ENCODE peak calls at places on chromosomes 6 and 20, in six cellular contexts. One of them, this sample, is unnamed.

GRCh38 chr6:165662041-165662491 is 975 bp downstream of the PDE10A start:
- DNase-seq in breast epithelium: no peak
- DNase-seq in cardiac fibroblast: peak
- DNase-seq in tibial artery: no peak
- DNase-seq in AG09309: no peak
- DNase-seq in left lung: peak
- DNase-seq in this sample: no peak

GRCh38 chr6:21228411-21228810 is 365.1 kb upstream of the SOX4 start:
- DNase-seq in cardiac fibroblast: no peak
- DNase-seq in AG09309: no peak
- DNase-seq in left lung: no peak
- DNase-seq in tibial artery: no peak
- DNase-seq in breast epithelium: no peak
- DNase-seq in this sample: no peak

GRCh38 chr6:3356824-3357420 is 98.2 kb downstream of the PSMG4 start:
- DNase-seq in cardiac fibroblast: peak
- DNase-seq in AG09309: no peak
- DNase-seq in tibial artery: no peak
- DNase-seq in breast epithelium: no peak
- DNase-seq in left lung: no peak
- DNase-seq in this sample: no peak

GRCh38 chr20:50360218-50360672 is 149.9 kb upstream of the PTPN1 start:
- DNase-seq in tibial artery: no peak
- DNase-seq in cardiac fibroblast: no peak
- DNase-seq in left lung: no peak
- DNase-seq in AG09309: no peak
- DNase-seq in breast epithelium: no peak
- DNase-seq in this sample: no peak

GRCh38 chr20:46159101-46159897 is 41.2 kb downstream of the CD40 start:
- DNase-seq in cardiac fibroblast: no peak
- DNase-seq in AG09309: no peak
- DNase-seq in breast epithelium: no peak
- DNase-seq in tibial artery: no peak
- DNase-seq in left lung: no peak
- DNase-seq in this sample: no peak

GRCh38 chr20:22630698-22631097 is 46.3 kb upstream of the FOXA2 start:
- DNase-seq in left lung: peak
- DNase-seq in cardiac fibroblast: no peak
- DNase-seq in AG09309: no peak
- DNase-seq in breast epithelium: no peak
- DNase-seq in tibial artery: no peak
- DNase-seq in this sample: no peak

GRCh38 chr6:110518281-110518623 is 41.8 kb upstream of the SLC22A16 start:
- DNase-seq in left lung: no peak
- DNase-seq in breast epithelium: no peak
- DNase-seq in cardiac fibroblast: peak
- DNase-seq in AG09309: no peak
- DNase-seq in tibial artery: no peak
- DNase-seq in this sample: no peak

GRCh38 chr20:20455945-20456344 is 88.0 kb downstream of the INSM1 start:
- DNase-seq in AG09309: no peak
- DNase-seq in breast epithelium: no peak
- DNase-seq in tibial artery: no peak
- DNase-seq in left lung: no peak
- DNase-seq in cardiac fibroblast: no peak
- DNase-seq in this sample: no peak

GRCh38 chr6:130602151-130602770 is 224.9 kb upstream of the SMLR1 start:
- DNase-seq in left lung: no peak
- DNase-seq in cardiac fibroblast: peak
- DNase-seq in breast epithelium: no peak
- DNase-seq in AG09309: peak
- DNase-seq in tibial artery: no peak
- DNase-seq in this sample: peak

GRCh38 chr6:117829594-117830319 is 77.3 kb upstream of the SLC35F1 start:
- DNase-seq in breast epithelium: no peak
- DNase-seq in cardiac fibroblast: peak
- DNase-seq in AG09309: no peak
- DNase-seq in left lung: no peak
- DNase-seq in tibial artery: no peak
- DNase-seq in this sample: no peak

GRCh38 chr20:64084209-64085152 is at the start of gene LKAAEAR1:
- DNase-seq in left lung: peak
- DNase-seq in tibial artery: no peak
- DNase-seq in breast epithelium: no peak
- DNase-seq in AG09309: no peak
- DNase-seq in cardiac fibroblast: no peak
- DNase-seq in this sample: no peak

GRCh38 chr6:166687538-166688259 is 60.6 kb upstream of the RPS6KA2 start:
- DNase-seq in tibial artery: no peak
- DNase-seq in breast epithelium: no peak
- DNase-seq in AG09309: no peak
- DNase-seq in cardiac fibroblast: no peak
- DNase-seq in left lung: no peak
- DNase-seq in this sample: no peak

GRCh38 chr6:108027594-108027993 is 46.9 kb downstream of the OSTM1 start:
- DNase-seq in tibial artery: no peak
- DNase-seq in cardiac fibroblast: peak
- DNase-seq in AG09309: no peak
- DNase-seq in breast epithelium: no peak
- DNase-seq in left lung: no peak
- DNase-seq in this sample: no peak

GRCh38 chr6:75368151-75368779 is 83.7 kb upstream of the TMEM30A start:
- DNase-seq in breast epithelium: no peak
- DNase-seq in left lung: no peak
- DNase-seq in cardiac fibroblast: peak
- DNase-seq in tibial artery: no peak
- DNase-seq in AG09309: no peak
- DNase-seq in this sample: no peak

GRCh38 chr6:487956-488355 is 96.4 kb downstream of the IRF4 start:
- DNase-seq in breast epithelium: no peak
- DNase-seq in cardiac fibroblast: no peak
- DNase-seq in AG09309: no peak
- DNase-seq in left lung: peak
- DNase-seq in tibial artery: no peak
- DNase-seq in this sample: no peak

GRCh38 chr6:138387577-138388368 is 10.1 kb downstream of the SMIM28 start:
- DNase-seq in left lung: no peak
- DNase-seq in tibial artery: no peak
- DNase-seq in breast epithelium: no peak
- DNase-seq in AG09309: no peak
- DNase-seq in cardiac fibroblast: no peak
- DNase-seq in this sample: no peak

GRCh38 chr6:134249759-134250602 is 67.9 kb downstream of the SGK1 start:
- DNase-seq in left lung: no peak
- DNase-seq in breast epithelium: no peak
- DNase-seq in AG09309: no peak
- DNase-seq in tibial artery: no peak
- DNase-seq in cardiac fibroblast: peak
- DNase-seq in this sample: peak

GRCh38 chr6:155402656-155403304 is 52.9 kb downstream of the NOX3 start:
- DNase-seq in breast epithelium: no peak
- DNase-seq in AG09309: no peak
- DNase-seq in tibial artery: no peak
- DNase-seq in left lung: no peak
- DNase-seq in cardiac fibroblast: no peak
- DNase-seq in this sample: no peak

GRCh38 chr6:167342879-167343610 is 18.2 kb downstream of the TTLL2 start:
- DNase-seq in cardiac fibroblast: no peak
- DNase-seq in left lung: peak
- DNase-seq in tibial artery: no peak
- DNase-seq in AG09309: no peak
- DNase-seq in breast epithelium: no peak
- DNase-seq in this sample: no peak

GRCh38 chr6:81531869-81532561 is 220.5 kb downstream of the TENT5A start:
- DNase-seq in left lung: no peak
- DNase-seq in tibial artery: no peak
- DNase-seq in breast epithelium: no peak
- DNase-seq in cardiac fibroblast: no peak
- DNase-seq in AG09309: no peak
- DNase-seq in this sample: no peak

GRCh38 chr20:61635721-61636455 is 383.8 kb downstream of the CDH4 start:
- DNase-seq in breast epithelium: no peak
- DNase-seq in cardiac fibroblast: no peak
- DNase-seq in left lung: no peak
- DNase-seq in AG09309: no peak
- DNase-seq in tibial artery: no peak
- DNase-seq in this sample: no peak

GRCh38 chr6:134020071-134020470 is 32.4 kb downstream of the SLC2A12 start:
- DNase-seq in AG09309: no peak
- DNase-seq in left lung: no peak
- DNase-seq in tibial artery: no peak
- DNase-seq in breast epithelium: no peak
- DNase-seq in cardiac fibroblast: no peak
- DNase-seq in this sample: no peak

GRCh38 chr20:22716824-22717351 is 132.5 kb upstream of the FOXA2 start:
- DNase-seq in breast epithelium: no peak
- DNase-seq in AG09309: no peak
- DNase-seq in left lung: no peak
- DNase-seq in cardiac fibroblast: peak
- DNase-seq in tibial artery: no peak
- DNase-seq in this sample: no peak

GRCh38 chr6:100202417-100203194 is 208.6 kb upstream of the MCHR2 start:
- DNase-seq in cardiac fibroblast: peak
- DNase-seq in tibial artery: peak
- DNase-seq in breast epithelium: no peak
- DNase-seq in left lung: no peak
- DNase-seq in AG09309: peak
- DNase-seq in this sample: peak

GRCh38 chr6:150076196-150076893 is 7.4 kb upstream of the ULBP3 start:
- DNase-seq in cardiac fibroblast: no peak
- DNase-seq in tibial artery: no peak
- DNase-seq in left lung: no peak
- DNase-seq in AG09309: no peak
- DNase-seq in breast epithelium: no peak
- DNase-seq in this sample: no peak
- H3K4me3 ChIP-seq in cardiac fibroblast: no peak
- H3K4me3 ChIP-seq in tibial artery: no peak
- H3K4me3 ChIP-seq in left lung: no peak
- H3K4me3 ChIP-seq in AG09309: no peak
- H3K4me3 ChIP-seq in breast epithelium: no peak
- H3K4me3 ChIP-seq in this sample: no peak

DNA sequence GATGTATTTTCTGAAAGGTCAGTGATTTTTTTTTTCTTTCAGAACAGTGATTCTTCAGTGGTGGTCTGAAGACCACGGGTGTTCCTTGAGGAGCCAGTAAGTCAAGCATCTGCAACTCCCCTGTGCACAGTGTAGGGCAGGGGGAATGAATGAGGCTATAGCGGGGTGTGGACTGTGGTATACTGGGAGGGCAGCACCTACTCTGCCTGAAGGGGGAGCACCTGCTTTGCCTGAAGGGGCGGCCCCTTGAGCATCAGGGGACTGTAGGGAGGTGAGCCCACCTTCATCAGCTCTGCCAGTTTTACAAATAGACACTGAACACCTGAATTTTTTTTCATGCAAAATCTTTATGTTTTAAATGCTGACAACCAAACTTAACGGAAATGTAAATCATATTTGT is 77.5 kb upstream of the RIPOR2 start:
- DNase-seq in tibial artery: no peak
- DNase-seq in left lung: no peak
- DNase-seq in breast epithelium: no peak
- DNase-seq in AG09309: no peak
- DNase-seq in cardiac fibroblast: no peak
- DNase-seq in this sample: no peak
- H3K4me3 ChIP-seq in tibial artery: no peak
- H3K4me3 ChIP-seq in left lung: no peak
- H3K4me3 ChIP-seq in breast epithelium: no peak
- H3K4me3 ChIP-seq in AG09309: no peak
- H3K4me3 ChIP-seq in cardiac fibroblast: no peak
- H3K4me3 ChIP-seq in this sample: no peak

GRCh38 chr6:149840345-149841075 is 23.6 kb downstream of the LRP11 start:
- DNase-seq in cardiac fibroblast: peak
- DNase-seq in left lung: no peak
- DNase-seq in AG09309: no peak
- DNase-seq in breast epithelium: peak
- DNase-seq in tibial artery: peak
- DNase-seq in this sample: no peak
- H3K4me3 ChIP-seq in cardiac fibroblast: no peak
- H3K4me3 ChIP-seq in left lung: no peak
- H3K4me3 ChIP-seq in AG09309: no peak
- H3K4me3 ChIP-seq in breast epithelium: no peak
- H3K4me3 ChIP-seq in tibial artery: no peak
- H3K4me3 ChIP-seq in this sample: no peak

DNA sequence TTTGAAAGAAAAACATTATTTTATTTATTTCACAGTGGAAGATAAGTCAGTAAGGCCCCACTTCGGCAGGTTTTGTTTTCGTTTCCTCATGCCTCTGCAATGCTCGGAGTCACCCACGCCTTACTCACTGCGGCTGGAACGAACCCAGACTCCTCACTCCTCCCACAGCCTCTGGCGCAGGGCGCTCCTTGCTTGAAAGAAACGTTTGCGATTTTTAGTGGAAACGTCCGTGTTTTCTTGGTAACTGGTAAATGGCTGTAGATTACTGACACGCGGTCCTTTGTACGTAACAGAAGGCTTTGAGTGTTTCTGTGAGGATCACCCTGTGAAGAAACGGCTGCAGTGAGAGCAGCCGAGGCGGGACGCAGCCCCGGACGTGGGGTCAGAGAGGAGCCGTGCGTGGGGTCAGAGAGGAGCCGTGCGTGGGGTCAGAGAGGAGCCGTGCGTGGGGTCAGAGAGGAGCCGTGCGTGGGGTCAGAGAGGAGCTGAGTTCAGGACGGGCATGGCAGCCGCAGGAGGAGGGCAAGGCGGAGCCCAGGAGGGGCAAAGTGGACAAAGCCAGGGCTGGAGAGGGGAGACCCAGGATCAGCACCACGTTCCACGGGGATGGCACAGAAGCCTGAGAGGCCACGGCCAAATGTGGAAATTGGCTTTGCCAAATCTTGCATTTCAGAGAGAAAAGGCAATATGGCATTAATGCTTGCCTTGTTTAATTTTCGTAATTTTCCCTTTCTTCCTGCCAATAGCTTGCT is 198.6 kb upstream of the THBS2 start:
- DNase-seq in breast epithelium: peak
- DNase-seq in cardiac fibroblast: peak
- DNase-seq in tibial artery: peak
- DNase-seq in AG09309: peak
- DNase-seq in left lung: no peak
- DNase-seq in this sample: peak
- H3K4me3 ChIP-seq in breast epithelium: peak
- H3K4me3 ChIP-seq in cardiac fibroblast: peak
- H3K4me3 ChIP-seq in tibial artery: peak
- H3K4me3 ChIP-seq in AG09309: peak
- H3K4me3 ChIP-seq in left lung: no peak
- H3K4me3 ChIP-seq in this sample: no peak

DNA sequence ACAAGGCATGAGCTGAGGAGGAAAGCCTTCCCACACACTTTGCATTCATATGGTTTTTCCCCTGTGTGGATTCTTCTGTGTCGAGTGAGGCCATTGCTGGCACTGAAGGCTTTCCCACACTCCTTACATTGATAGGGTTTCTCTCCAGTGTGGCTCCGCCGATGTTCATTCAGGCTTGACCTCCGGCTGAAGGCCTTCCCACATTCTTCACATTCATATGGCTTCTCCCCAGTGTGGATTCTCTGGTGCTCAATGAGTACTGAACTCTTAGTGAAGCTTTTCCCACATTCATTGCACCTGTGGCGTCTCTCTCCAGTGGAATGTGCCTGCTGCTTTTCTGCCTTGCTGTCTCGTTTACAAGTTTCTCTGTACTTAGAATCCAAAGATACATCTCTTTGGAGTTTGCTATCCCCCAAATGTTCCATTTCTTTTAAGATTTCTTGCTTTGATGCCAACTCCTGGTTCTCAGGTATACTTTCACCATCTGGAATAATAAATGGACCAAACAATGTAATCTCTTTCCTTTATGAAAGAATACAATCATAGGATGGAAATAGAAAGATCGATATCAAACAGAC is 9.5 kb downstream of the ZSCAN31 start:
- DNase-seq in AG09309: no peak
- DNase-seq in tibial artery: no peak
- DNase-seq in left lung: no peak
- DNase-seq in cardiac fibroblast: no peak
- DNase-seq in breast epithelium: no peak
- DNase-seq in this sample: no peak
- H3K4me3 ChIP-seq in AG09309: no peak
- H3K4me3 ChIP-seq in tibial artery: no peak
- H3K4me3 ChIP-seq in left lung: no peak
- H3K4me3 ChIP-seq in cardiac fibroblast: no peak
- H3K4me3 ChIP-seq in breast epithelium: no peak
- H3K4me3 ChIP-seq in this sample: no peak

This sample was measured in skeletal muscle cell.